ENCODE peak calls at places on chromosomes 5 and 9, in four cellular contexts. I is memory B cell; P is effector memory CD4-positive, alpha-beta T cell; F is AG10803. Q is an unnamed sample.

GRCh38 chr5:90558344-90559192 is at the start of gene ADGRV1:
- DNase-seq in P (no peak), F (peak; percentile 23), I (peak; percentile 18), Q (peak; percentile 95)

GRCh38 chr5:149211566-149211965 is 60.1 kb upstream of the AFAP1L1 start:
- DNase-seq in I (no peak), P (no peak), F (peak; percentile 77), Q (no peak)

GRCh38 chr9:20754556-20754955 is 70.5 kb downstream of the FOCAD start:
- DNase-seq in I (no peak), P (no peak), F (peak; percentile 76), Q (no peak)

GRCh38 chr9:131324736-131325679 is 35.5 kb downstream of the PLPP7 start:
- DNase-seq in I (no peak), P (no peak), F (no peak), Q (no peak)

GRCh38 chr9:129994947-129995346 is 48.0 kb downstream of the FNBP1 start:
- DNase-seq in F (no peak), P (no peak), I (no peak), Q (no peak)

GRCh38 chr9:33921967-33922895 is 105.3 kb downstream of the UBE2R2 start:
- DNase-seq in F (no peak), I (no peak), P (no peak), Q (no peak)

GRCh38 chr9:34957492-34958410 is at the start of gene PHF24:
- DNase-seq in I (no peak), F (peak; percentile 3), P (no peak), Q (no peak)

GRCh38 chr9:121199921-121200320 is 1.7 kb downstream of the RAB14 start:
- DNase-seq in P (no peak), F (no peak), I (no peak), Q (no peak)

GRCh38 chr5:35920890-35921289 is 17.5 kb downstream of the CAPSL start:
- DNase-seq in P (no peak), F (no peak), I (no peak), Q (no peak)

GRCh38 chr5:173964491-173964890 is 24.5 kb upstream of the C5orf47 start:
- DNase-seq in F (no peak), I (no peak), P (no peak), Q (no peak)

GRCh38 chr5:136058031-136058971 is 29.5 kb downstream of the TGFBI start:
- DNase-seq in I (no peak), F (peak; percentile 99), P (no peak), Q (peak; percentile 26)

Q was measured in body of pancreas.